ENCODE peak calls at places on chromosomes 2 and 18, in nine cellular contexts. Q, R, A, T, C, J, N, L and W are unnamed samples.
A peak's percentile ranks its signal among the peaks of the same experiment; 100 is the strongest.

GRCh38 chr18:66616523-66616983 is 12.7 kb upstream of the CDH19 start:
- DNase-seq in Q (no peak), R (peak; percentile 52), A (no peak), T (no peak), C (no peak), J (peak; percentile 7), N (no peak), L (no peak), W (no peak)

GRCh38 chr2:168685619-168686453 is 116.6 kb upstream of the NOSTRIN start:
- DNase-seq in Q (no peak), R (no peak), A (no peak), T (no peak), C (no peak), J (no peak), N (no peak), L (no peak), W (no peak)

GRCh38 chr2:189037518-189037917 is 63.3 kb downstream of the COL3A1 start:
- DNase-seq in Q (no peak), R (no peak), A (no peak), T (no peak), C (no peak), J (peak; percentile 4), N (no peak), L (no peak), W (no peak)

GRCh38 chr2:102141011-102141914 is 1.3 kb upstream of the IL1R1 start:
- DNase-seq in Q (no peak), R (no peak), A (peak; percentile 36), T (no peak), C (no peak), J (no peak), N (no peak), L (no peak), W (no peak)

GRCh38 chr2:240873805-240874714 is 5.4 kb downstream of the AGXT start:
- DNase-seq in Q (no peak), R (no peak), A (no peak), T (no peak), C (peak; percentile 77), J (no peak), N (no peak), L (no peak), W (no peak)

GRCh38 chr2:74481961-74482800 is 617 bp downstream of the CCDC142 start:
- DNase-seq in Q (no peak), R (peak; percentile 75), A (no peak), T (no peak), C (no peak), J (peak; percentile 33), N (no peak), L (no peak), W (peak; percentile 88)

GRCh38 chr18:77105680-77106079 is 26.9 kb downstream of the MBP start:
- DNase-seq in Q (no peak), R (no peak), A (no peak), T (no peak), C (no peak), J (no peak), N (no peak), L (no peak), W (no peak)

GRCh38 chr18:48122376-48122775 is 191.9 kb upstream of the SMAD2 start:
- DNase-seq in Q (no peak), R (no peak), A (no peak), T (no peak), C (no peak), J (no peak), N (no peak), L (no peak), W (no peak)

GRCh38 chr2:106851055-106851454 is 34.9 kb downstream of the ST6GAL2 start:
- DNase-seq in Q (no peak), R (peak; percentile 44), A (no peak), T (no peak), C (no peak), J (no peak), N (no peak), L (no peak), W (no peak)

GRCh38 chr2:106851475-106851874 is 34.5 kb downstream of the ST6GAL2 start:
- DNase-seq in Q (no peak), R (no peak), A (no peak), T (no peak), C (no peak), J (no peak), N (no peak), L (no peak), W (no peak)

GRCh38 chr2:106847366-106847765 is 38.6 kb downstream of the ST6GAL2 start:
- DNase-seq in Q (no peak), R (no peak), A (no peak), T (no peak), C (no peak), J (no peak), N (no peak), L (no peak), W (no peak)

GRCh38 chr2:106849253-106849652 is 36.7 kb downstream of the ST6GAL2 start:
- DNase-seq in Q (no peak), R (no peak), A (no peak), T (no peak), C (no peak), J (no peak), N (no peak), L (no peak), W (no peak)

GRCh38 chr2:106852103-106852502 is 33.9 kb downstream of the ST6GAL2 start:
- DNase-seq in Q (no peak), R (no peak), A (no peak), T (no peak), C (no peak), J (no peak), N (no peak), L (no peak), W (no peak)
- TF ChIP-seq CTCF in Q (no peak), R (no peak), A (no peak), T (no peak), C (no peak), J (no peak), N (no peak), L (no peak), W (no peak)

GRCh38 chr18:56565059-56565458 is 73.3 kb downstream of the TXNL1 start:
- DNase-seq in Q (no peak), R (no peak), A (no peak), T (no peak), C (no peak), J (no peak), N (no peak), L (no peak), W (no peak)

GRCh38 chr18:56563568-56563967 is 74.8 kb downstream of the TXNL1 start:
- DNase-seq in Q (no peak), R (peak; percentile 76), A (no peak), T (no peak), C (no peak), J (no peak), N (no peak), L (no peak), W (no peak)

GRCh38 chr18:56568986-56569385 is 69.4 kb downstream of the TXNL1 start:
- DNase-seq in Q (no peak), R (no peak), A (no peak), T (no peak), C (no peak), J (no peak), N (no peak), L (no peak), W (no peak)

GRCh38 chr18:56562479-56562878 is 75.9 kb downstream of the TXNL1 start:
- DNase-seq in Q (no peak), R (no peak), A (no peak), T (no peak), C (no peak), J (no peak), N (no peak), L (no peak), W (no peak)

DNA sequence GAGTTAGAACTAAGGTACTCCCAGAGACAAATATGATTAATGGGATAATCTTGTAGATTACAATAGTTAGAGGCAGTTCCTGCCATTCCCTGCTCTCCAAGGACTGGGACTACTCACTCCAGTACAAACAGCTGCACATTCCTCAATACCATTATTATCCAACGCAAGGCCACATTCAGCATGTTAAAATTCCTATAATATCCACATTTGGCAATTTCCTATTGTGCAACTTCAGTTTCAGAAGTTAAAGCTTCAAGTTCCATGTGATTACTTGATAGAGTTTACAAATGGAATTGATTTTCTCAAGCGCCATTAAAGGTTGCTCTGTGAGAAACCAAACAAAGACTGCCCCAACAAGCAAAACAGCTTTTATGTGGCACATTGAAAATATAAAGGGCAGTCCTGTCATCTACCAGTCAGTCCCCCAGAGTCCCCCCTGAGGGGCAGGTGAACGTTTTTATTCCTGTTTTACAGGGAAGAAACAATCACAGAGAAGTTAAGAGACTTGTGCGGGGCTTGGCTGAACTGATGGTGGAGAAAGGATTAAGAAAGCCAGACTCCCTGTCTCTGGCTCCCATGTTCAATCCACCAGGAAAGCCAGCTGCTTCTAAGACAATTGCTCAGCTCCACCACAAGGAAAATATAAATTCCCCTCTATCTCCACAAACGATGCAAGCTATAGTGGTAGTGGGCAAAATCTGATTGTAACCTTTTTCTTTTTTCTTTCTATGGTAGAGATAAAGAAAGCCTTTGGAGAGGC is 72.6 kb downstream of the TXNL1 start:
- DNase-seq in Q (no peak), R (no peak), A (no peak), T (no peak), C (no peak), J (no peak), N (no peak), L (no peak), W (no peak)
- H3K27ac ChIP-seq in Q (peak overlapping the region; percentile 50), R (no peak overlapping the region), A (no peak overlapping the region), T (peak overlapping the region; percentile 40), C (no peak overlapping the region), J (no peak overlapping the region), N (no peak overlapping the region), L (no peak overlapping the region), W (peak overlapping the region; percentile 43)

DNA sequence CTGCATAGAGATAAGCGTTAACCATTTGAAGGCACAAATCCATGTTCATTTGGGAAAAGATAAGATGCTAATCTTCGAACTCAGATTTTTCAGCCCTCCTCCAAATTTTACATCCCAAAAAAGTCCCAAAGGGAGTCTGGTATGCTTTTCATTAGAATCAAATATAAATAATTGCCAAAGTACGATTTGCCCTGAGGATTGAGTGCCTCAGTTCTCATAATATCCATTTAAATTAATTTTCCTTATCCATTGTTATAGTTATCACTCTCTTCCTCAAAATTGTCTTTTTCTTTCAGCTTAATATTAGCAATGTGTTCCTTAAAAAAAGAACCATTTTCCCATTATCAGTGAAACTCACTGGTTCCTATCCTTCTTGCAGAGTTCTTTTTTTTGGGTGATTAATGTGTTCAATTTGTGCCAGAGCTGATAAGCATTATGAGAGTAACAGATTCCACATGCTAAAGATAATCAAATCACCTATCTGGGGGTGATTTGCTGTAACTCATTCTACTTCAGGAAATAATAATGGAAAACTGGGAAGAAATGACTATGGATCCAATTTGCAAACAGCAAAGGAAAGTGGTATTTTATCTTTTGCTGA is 686 bp downstream of the HNMT start:
- DNase-seq in Q (no peak), R (no peak), A (no peak), T (no peak), C (no peak), J (no peak), N (no peak), L (no peak), W (no peak)
- H3K4me3 ChIP-seq in Q (peak overlapping the region; percentile 55), R (peak overlapping the region; percentile 14), A (peak overlapping the region; percentile 52), T (peak overlapping the region; percentile 59), C (peak overlapping the region; percentile 51), J (peak overlapping the region; percentile 24), N (peak overlapping the region; percentile 28), L (no peak overlapping the region), W (peak overlapping the region; percentile 7)

DNA sequence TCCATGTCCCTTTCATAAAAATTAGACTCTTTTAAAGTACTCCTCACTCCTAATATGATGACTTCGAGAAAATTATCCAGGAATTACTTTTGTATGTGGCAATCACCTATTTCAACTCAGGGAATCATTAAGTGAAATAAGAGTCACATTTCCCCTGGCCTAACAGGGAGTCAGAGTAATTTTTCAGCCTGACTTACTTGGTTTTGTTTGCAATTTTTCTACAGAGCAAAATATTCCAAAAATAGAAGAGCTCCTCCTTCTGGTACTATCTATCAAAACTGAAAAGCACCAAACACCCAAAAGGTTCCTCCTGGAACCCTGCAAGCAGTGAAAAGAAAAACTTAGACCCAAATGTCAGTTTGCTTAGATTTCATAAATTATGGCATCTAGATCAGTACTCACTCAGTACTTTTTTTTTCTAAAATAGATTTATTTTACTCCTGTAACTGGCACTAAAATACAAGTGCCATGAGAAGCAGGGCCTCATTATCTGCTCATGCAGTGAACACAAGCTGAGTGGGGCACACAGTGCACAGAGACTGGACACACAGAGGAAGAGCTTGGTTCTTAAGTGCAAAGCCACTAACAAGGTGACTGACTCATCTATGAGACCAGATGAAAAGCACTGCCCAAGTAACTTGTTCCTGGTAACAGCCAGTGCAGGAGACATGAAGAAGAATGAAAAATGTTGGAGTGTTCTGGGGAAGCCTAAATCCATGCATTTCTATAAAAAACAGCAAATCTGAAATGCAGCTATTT is 28.7 kb downstream of the ACAA2 start:
- DNase-seq in Q (no peak), R (no peak), A (no peak), T (no peak), C (no peak), J (no peak), N (no peak), L (no peak), W (no peak)
- TF ChIP-seq CTCF in Q (no peak), R (peak; percentile 34), A (no peak), T (peak; percentile 56), C (no peak), J (peak; percentile 28), N (peak; percentile 19), L (no peak), W (no peak)